ENCODE peak calls at places on chromosomes 5 and 9, in nine cellular contexts. One of them, this sample, is unnamed.

GRCh38 chr9:84340535-84340934 is at the start of gene SLC28A3:
- DNase-seq in adrenal gland: no peak
- DNase-seq in IMR-90: no peak
- DNase-seq in H1: no peak
- DNase-seq in tibial nerve: no peak
- DNase-seq in HCT116: no peak
- DNase-seq in HepG2: no peak
- DNase-seq in H54: no peak
- DNase-seq in transverse colon: peak
- DNase-seq in this sample: no peak

GRCh38 chr9:117189121-117189520 is 225.7 kb downstream of the ASTN2 start:
- DNase-seq in IMR-90: peak
- DNase-seq in tibial nerve: no peak
- DNase-seq in HepG2: no peak
- DNase-seq in adrenal gland: no peak
- DNase-seq in HCT116: no peak
- DNase-seq in H54: no peak
- DNase-seq in transverse colon: no peak
- DNase-seq in H1: no peak
- DNase-seq in this sample: no peak

GRCh38 chr9:115969096-115969495 is 184.5 kb upstream of the PAPPA start:
- DNase-seq in adrenal gland: no peak
- DNase-seq in HepG2: no peak
- DNase-seq in transverse colon: no peak
- DNase-seq in IMR-90: no peak
- DNase-seq in H1: no peak
- DNase-seq in H54: no peak
- DNase-seq in HCT116: no peak
- DNase-seq in tibial nerve: no peak
- DNase-seq in this sample: no peak

GRCh38 chr9:85215936-85216335 is 525.8 kb downstream of the AGTPBP1 start:
- DNase-seq in H54: no peak
- DNase-seq in tibial nerve: no peak
- DNase-seq in HCT116: no peak
- DNase-seq in HepG2: no peak
- DNase-seq in transverse colon: no peak
- DNase-seq in IMR-90: no peak
- DNase-seq in adrenal gland: no peak
- DNase-seq in H1: no peak
- DNase-seq in this sample: no peak

GRCh38 chr5:172646716-172647285 is 5.7 kb downstream of the NEURL1B start:
- DNase-seq in H1: no peak
- DNase-seq in HepG2: peak
- DNase-seq in HCT116: no peak
- DNase-seq in H54: no peak
- DNase-seq in IMR-90: peak
- DNase-seq in adrenal gland: no peak
- DNase-seq in transverse colon: peak
- DNase-seq in tibial nerve: no peak
- DNase-seq in this sample: no peak

GRCh38 chr5:95892784-95893354 is 68.8 kb downstream of the ELL2 start:
- DNase-seq in H54: no peak
- DNase-seq in adrenal gland: peak
- DNase-seq in transverse colon: peak
- DNase-seq in HCT116: peak
- DNase-seq in tibial nerve: no peak
- DNase-seq in IMR-90: no peak
- DNase-seq in HepG2: peak
- DNase-seq in H1: no peak
- DNase-seq in this sample: peak

GRCh38 chr5:14034991-14035390 is 90.5 kb upstream of the DNAH5 start:
- DNase-seq in transverse colon: no peak
- DNase-seq in HepG2: no peak
- DNase-seq in HCT116: no peak
- DNase-seq in H54: no peak
- DNase-seq in IMR-90: peak
- DNase-seq in tibial nerve: no peak
- DNase-seq in adrenal gland: no peak
- DNase-seq in H1: no peak
- DNase-seq in this sample: no peak

GRCh38 chr9:708182-708555 is 133.3 kb upstream of the DMRT1 start:
- DNase-seq in adrenal gland: no peak
- DNase-seq in tibial nerve: no peak
- DNase-seq in transverse colon: no peak
- DNase-seq in H54: no peak
- DNase-seq in H1: no peak
- DNase-seq in IMR-90: no peak
- DNase-seq in HepG2: no peak
- DNase-seq in HCT116: no peak
- DNase-seq in this sample: no peak

GRCh38 chr5:176535101-176535654 is 2.0 kb downstream of the RNF44 start:
- DNase-seq in tibial nerve: no peak
- DNase-seq in transverse colon: peak
- DNase-seq in adrenal gland: peak
- DNase-seq in HCT116: no peak
- DNase-seq in H1: no peak
- DNase-seq in IMR-90: peak
- DNase-seq in H54: no peak
- DNase-seq in HepG2: no peak
- DNase-seq in this sample: peak

GRCh38 chr5:40655138-40655537 is 24.6 kb upstream of the PTGER4 start:
- DNase-seq in IMR-90: no peak
- DNase-seq in H1: no peak
- DNase-seq in transverse colon: no peak
- DNase-seq in HepG2: no peak
- DNase-seq in adrenal gland: no peak
- DNase-seq in HCT116: no peak
- DNase-seq in H54: no peak
- DNase-seq in tibial nerve: no peak
- DNase-seq in this sample: no peak

GRCh38 chr9:128554155-128554862 is 1.9 kb downstream of the SPTAN1 start:
- DNase-seq in adrenal gland: peak
- DNase-seq in HepG2: peak
- DNase-seq in IMR-90: peak
- DNase-seq in H1: no peak
- DNase-seq in HCT116: peak
- DNase-seq in transverse colon: peak
- DNase-seq in tibial nerve: peak
- DNase-seq in H54: peak
- DNase-seq in this sample: no peak

GRCh38 chr5:145978672-145979071 is 42.3 kb downstream of the SH3RF2 start:
- DNase-seq in IMR-90: no peak
- DNase-seq in tibial nerve: no peak
- DNase-seq in HCT116: no peak
- DNase-seq in transverse colon: peak
- DNase-seq in H1: no peak
- DNase-seq in H54: no peak
- DNase-seq in HepG2: no peak
- DNase-seq in adrenal gland: no peak
- DNase-seq in this sample: no peak

GRCh38 chr9:122087406-122088200 is 5.5 kb downstream of the TTLL11 start:
- DNase-seq in IMR-90: peak
- DNase-seq in adrenal gland: peak
- DNase-seq in tibial nerve: no peak
- DNase-seq in transverse colon: no peak
- DNase-seq in HCT116: no peak
- DNase-seq in H1: no peak
- DNase-seq in H54: no peak
- DNase-seq in HepG2: no peak
- DNase-seq in this sample: no peak

GRCh38 chr5:79235222-79235577 is 731 bp upstream of the JMY start:
- DNase-seq in HepG2: peak
- DNase-seq in adrenal gland: no peak
- DNase-seq in H54: no peak
- DNase-seq in HCT116: no peak
- DNase-seq in transverse colon: no peak
- DNase-seq in tibial nerve: no peak
- DNase-seq in H1: no peak
- DNase-seq in IMR-90: peak
- DNase-seq in this sample: peak

GRCh38 chr5:103894882-103895281 is 332.3 kb upstream of the NUDT12 start:
- DNase-seq in H54: no peak
- DNase-seq in IMR-90: no peak
- DNase-seq in HepG2: no peak
- DNase-seq in tibial nerve: no peak
- DNase-seq in H1: peak
- DNase-seq in HCT116: no peak
- DNase-seq in adrenal gland: no peak
- DNase-seq in transverse colon: no peak
- DNase-seq in this sample: no peak

GRCh38 chr9:29390859-29391258 is 1817.6 kb upstream of the C9orf72 start:
- DNase-seq in IMR-90: no peak
- DNase-seq in H1: no peak
- DNase-seq in HepG2: no peak
- DNase-seq in tibial nerve: no peak
- DNase-seq in transverse colon: no peak
- DNase-seq in adrenal gland: no peak
- DNase-seq in H54: no peak
- DNase-seq in HCT116: no peak
- DNase-seq in this sample: no peak

GRCh38 chr9:131621551-131622321 is 76.4 kb downstream of the PRRT1B start:
- DNase-seq in adrenal gland: no peak
- DNase-seq in HepG2: no peak
- DNase-seq in IMR-90: no peak
- DNase-seq in HCT116: no peak
- DNase-seq in H1: no peak
- DNase-seq in tibial nerve: no peak
- DNase-seq in transverse colon: peak
- DNase-seq in H54: no peak
- DNase-seq in this sample: no peak

GRCh38 chr9:78813602-78814180 is 516.8 kb downstream of the PSAT1 start:
- DNase-seq in IMR-90: no peak
- DNase-seq in HepG2: peak
- DNase-seq in H54: no peak
- DNase-seq in tibial nerve: no peak
- DNase-seq in adrenal gland: no peak
- DNase-seq in H1: no peak
- DNase-seq in HCT116: no peak
- DNase-seq in transverse colon: no peak
- DNase-seq in this sample: no peak

GRCh38 chr5:132760043-132760420 is 12.8 kb downstream of the CCNI2 start:
- DNase-seq in H1: no peak
- DNase-seq in IMR-90: no peak
- DNase-seq in tibial nerve: no peak
- DNase-seq in transverse colon: peak
- DNase-seq in H54: no peak
- DNase-seq in adrenal gland: no peak
- DNase-seq in HCT116: no peak
- DNase-seq in HepG2: no peak
- DNase-seq in this sample: no peak

GRCh38 chr9:82535432-82535998 is 527.4 kb downstream of the RASEF start:
- DNase-seq in HCT116: no peak
- DNase-seq in adrenal gland: no peak
- DNase-seq in IMR-90: no peak
- DNase-seq in HepG2: no peak
- DNase-seq in transverse colon: no peak
- DNase-seq in H1: no peak
- DNase-seq in tibial nerve: no peak
- DNase-seq in H54: no peak
- DNase-seq in this sample: no peak

GRCh38 chr9:82540175-82540574 is 522.8 kb downstream of the RASEF start:
- DNase-seq in transverse colon: no peak
- DNase-seq in HepG2: no peak
- DNase-seq in H54: no peak
- DNase-seq in HCT116: no peak
- DNase-seq in H1: no peak
- DNase-seq in adrenal gland: no peak
- DNase-seq in IMR-90: no peak
- DNase-seq in tibial nerve: no peak
- DNase-seq in this sample: no peak

GRCh38 chr9:82543726-82544125 is 519.2 kb downstream of the RASEF start:
- DNase-seq in adrenal gland: no peak
- DNase-seq in HCT116: no peak
- DNase-seq in H1: no peak
- DNase-seq in tibial nerve: no peak
- DNase-seq in IMR-90: no peak
- DNase-seq in HepG2: no peak
- DNase-seq in H54: no peak
- DNase-seq in transverse colon: no peak
- DNase-seq in this sample: no peak

GRCh38 chr9:82538634-82539033 is 524.3 kb downstream of the RASEF start:
- DNase-seq in adrenal gland: no peak
- DNase-seq in H1: no peak
- DNase-seq in tibial nerve: no peak
- DNase-seq in HCT116: no peak
- DNase-seq in H54: no peak
- DNase-seq in HepG2: no peak
- DNase-seq in transverse colon: no peak
- DNase-seq in IMR-90: no peak
- DNase-seq in this sample: no peak

GRCh38 chr9:82539126-82539525 is 523.8 kb downstream of the RASEF start:
- DNase-seq in HCT116: no peak
- DNase-seq in adrenal gland: no peak
- DNase-seq in H54: no peak
- DNase-seq in H1: no peak
- DNase-seq in transverse colon: no peak
- DNase-seq in IMR-90: no peak
- DNase-seq in HepG2: no peak
- DNase-seq in tibial nerve: no peak
- DNase-seq in this sample: no peak
- TF ChIP-seq POLR2A in HCT116: no peak
- TF ChIP-seq POLR2A in adrenal gland: no peak
- TF ChIP-seq POLR2A in H54: no peak
- TF ChIP-seq POLR2A in H1: no peak
- TF ChIP-seq POLR2A in transverse colon: no peak
- TF ChIP-seq POLR2A in IMR-90: no peak
- TF ChIP-seq POLR2A in HepG2: no peak
- TF ChIP-seq POLR2A in tibial nerve: no peak
- TF ChIP-seq POLR2A in this sample: no peak

GRCh38 chr9:109417054-109417453 is 81.1 kb downstream of the PTPN3 start:
- DNase-seq in H1: no peak
- DNase-seq in tibial nerve: no peak
- DNase-seq in IMR-90: peak
- DNase-seq in HepG2: no peak
- DNase-seq in adrenal gland: peak
- DNase-seq in HCT116: no peak
- DNase-seq in H54: no peak
- DNase-seq in transverse colon: peak
- DNase-seq in this sample: no peak
- TF ChIP-seq POLR2A in H1: no peak
- TF ChIP-seq POLR2A in tibial nerve: no peak
- TF ChIP-seq POLR2A in IMR-90: no peak
- TF ChIP-seq POLR2A in HepG2: no peak
- TF ChIP-seq POLR2A in adrenal gland: no peak
- TF ChIP-seq POLR2A in HCT116: no peak
- TF ChIP-seq POLR2A in H54: no peak
- TF ChIP-seq POLR2A in transverse colon: no peak
- TF ChIP-seq POLR2A in this sample: no peak

GRCh38 chr9:133375724-133376654 is at the start of the genes STKLD1 and SURF4:
- DNase-seq in HepG2: peak
- DNase-seq in H1: peak
- DNase-seq in IMR-90: peak
- DNase-seq in HCT116: peak
- DNase-seq in H54: peak
- DNase-seq in transverse colon: peak
- DNase-seq in adrenal gland: peak
- DNase-seq in tibial nerve: peak
- DNase-seq in this sample: peak
- TF ChIP-seq POLR2A in HepG2: peak
- TF ChIP-seq POLR2A in H1: peak
- TF ChIP-seq POLR2A in IMR-90: peak
- TF ChIP-seq POLR2A in HCT116: peak
- TF ChIP-seq POLR2A in H54: peak
- TF ChIP-seq POLR2A in transverse colon: peak
- TF ChIP-seq POLR2A in adrenal gland: peak
- TF ChIP-seq POLR2A in tibial nerve: peak
- TF ChIP-seq POLR2A in this sample: peak

GRCh38 chr5:141476132-141476909 is 555 bp downstream of the PCDHGC3 start:
- DNase-seq in adrenal gland: peak
- DNase-seq in HepG2: no peak
- DNase-seq in transverse colon: peak
- DNase-seq in H54: peak
- DNase-seq in H1: no peak
- DNase-seq in IMR-90: peak
- DNase-seq in tibial nerve: peak
- DNase-seq in HCT116: no peak
- DNase-seq in this sample: peak
- TF ChIP-seq POLR2A in adrenal gland: no peak
- TF ChIP-seq POLR2A in HepG2: no peak
- TF ChIP-seq POLR2A in transverse colon: no peak
- TF ChIP-seq POLR2A in H54: no peak
- TF ChIP-seq POLR2A in H1: no peak
- TF ChIP-seq POLR2A in IMR-90: peak
- TF ChIP-seq POLR2A in tibial nerve: no peak
- TF ChIP-seq POLR2A in HCT116: no peak
- TF ChIP-seq POLR2A in this sample: no peak